ENCODE peak calls at places on chromosome 4, in six cellular contexts. One of them, this sample, is unnamed.

GRCh38 chr4:110475881-110476818 is at the start of gene ENPEP:
- DNase-seq in fibroblast of lung: peak
- DNase-seq in activated CD8-positive, alpha-beta T cell treated with anti-CD3 and anti-CD28 coated beads for 36 hours: no peak
- DNase-seq in lung: no peak
- DNase-seq in fibroblast of pulmonary artery: peak
- DNase-seq in HFF-Myc: no peak
- DNase-seq in this sample: no peak

GRCh38 chr4:1638272-1638598 is 45.9 kb downstream of the FAM53A start:
- DNase-seq in fibroblast of lung: no peak
- DNase-seq in activated CD8-positive, alpha-beta T cell treated with anti-CD3 and anti-CD28 coated beads for 36 hours: no peak
- DNase-seq in lung: no peak
- DNase-seq in fibroblast of pulmonary artery: no peak
- DNase-seq in HFF-Myc: no peak
- DNase-seq in this sample: no peak

GRCh38 chr4:20418865-20419451 is 167.3 kb downstream of the SLIT2 start:
- DNase-seq in fibroblast of lung: peak
- DNase-seq in activated CD8-positive, alpha-beta T cell treated with anti-CD3 and anti-CD28 coated beads for 36 hours: peak
- DNase-seq in lung: no peak
- DNase-seq in fibroblast of pulmonary artery: peak
- DNase-seq in HFF-Myc: peak
- DNase-seq in this sample: no peak

GRCh38 chr4:158410272-158410671 is 111.4 kb upstream of the RXFP1 start:
- DNase-seq in fibroblast of lung: no peak
- DNase-seq in activated CD8-positive, alpha-beta T cell treated with anti-CD3 and anti-CD28 coated beads for 36 hours: no peak
- DNase-seq in lung: no peak
- DNase-seq in fibroblast of pulmonary artery: peak
- DNase-seq in HFF-Myc: no peak
- DNase-seq in this sample: no peak

GRCh38 chr4:165208741-165209388 is 1.5 kb downstream of the KLHL2 start:
- DNase-seq in fibroblast of lung: peak
- DNase-seq in activated CD8-positive, alpha-beta T cell treated with anti-CD3 and anti-CD28 coated beads for 36 hours: peak
- DNase-seq in lung: no peak
- DNase-seq in fibroblast of pulmonary artery: no peak
- DNase-seq in HFF-Myc: no peak
- DNase-seq in this sample: no peak

GRCh38 chr4:86939123-86939522 is 4.3 kb downstream of the AFF1 start:
- DNase-seq in fibroblast of lung: no peak
- DNase-seq in activated CD8-positive, alpha-beta T cell treated with anti-CD3 and anti-CD28 coated beads for 36 hours: peak
- DNase-seq in lung: no peak
- DNase-seq in fibroblast of pulmonary artery: peak
- DNase-seq in HFF-Myc: no peak
- DNase-seq in this sample: no peak

GRCh38 chr4:139208404-139208945 is 31.5 kb upstream of the ELF2 start:
- DNase-seq in fibroblast of lung: peak
- DNase-seq in activated CD8-positive, alpha-beta T cell treated with anti-CD3 and anti-CD28 coated beads for 36 hours: no peak
- DNase-seq in lung: no peak
- DNase-seq in fibroblast of pulmonary artery: peak
- DNase-seq in HFF-Myc: peak
- DNase-seq in this sample: no peak

GRCh38 chr4:6926681-6927478 is 17.3 kb downstream of the TBC1D14 start:
- DNase-seq in fibroblast of lung: peak
- DNase-seq in activated CD8-positive, alpha-beta T cell treated with anti-CD3 and anti-CD28 coated beads for 36 hours: peak
- DNase-seq in lung: peak
- DNase-seq in fibroblast of pulmonary artery: peak
- DNase-seq in HFF-Myc: no peak
- DNase-seq in this sample: no peak

GRCh38 chr4:152970102-152970820 is 34.1 kb downstream of the FHDC1 start:
- DNase-seq in fibroblast of lung: peak
- DNase-seq in activated CD8-positive, alpha-beta T cell treated with anti-CD3 and anti-CD28 coated beads for 36 hours: no peak
- DNase-seq in lung: no peak
- DNase-seq in fibroblast of pulmonary artery: no peak
- DNase-seq in HFF-Myc: peak
- DNase-seq in this sample: no peak

GRCh38 chr4:149754526-149754925 is 61.1 kb downstream of the IQCM start:
- DNase-seq in fibroblast of lung: peak
- DNase-seq in activated CD8-positive, alpha-beta T cell treated with anti-CD3 and anti-CD28 coated beads for 36 hours: no peak
- DNase-seq in lung: no peak
- DNase-seq in fibroblast of pulmonary artery: peak
- DNase-seq in HFF-Myc: no peak
- DNase-seq in this sample: no peak

GRCh38 chr4:6404611-6405416 is 67.6 kb downstream of the PPP2R2C start:
- DNase-seq in fibroblast of lung: no peak
- DNase-seq in activated CD8-positive, alpha-beta T cell treated with anti-CD3 and anti-CD28 coated beads for 36 hours: no peak
- DNase-seq in lung: no peak
- DNase-seq in fibroblast of pulmonary artery: no peak
- DNase-seq in HFF-Myc: no peak
- DNase-seq in this sample: no peak

GRCh38 chr4:1366371-1367229 is 19.6 kb downstream of the UVSSA start:
- DNase-seq in fibroblast of lung: no peak
- DNase-seq in activated CD8-positive, alpha-beta T cell treated with anti-CD3 and anti-CD28 coated beads for 36 hours: no peak
- DNase-seq in lung: no peak
- DNase-seq in fibroblast of pulmonary artery: no peak
- DNase-seq in HFF-Myc: no peak
- DNase-seq in this sample: peak

GRCh38 chr4:156290811-156291210 is 337.1 kb upstream of the CTSO start:
- DNase-seq in fibroblast of lung: peak
- DNase-seq in activated CD8-positive, alpha-beta T cell treated with anti-CD3 and anti-CD28 coated beads for 36 hours: no peak
- DNase-seq in lung: no peak
- DNase-seq in fibroblast of pulmonary artery: no peak
- DNase-seq in HFF-Myc: no peak
- DNase-seq in this sample: no peak

GRCh38 chr4:38046735-38047487 is 86.7 kb downstream of the PTTG2 start:
- DNase-seq in fibroblast of lung: peak
- DNase-seq in activated CD8-positive, alpha-beta T cell treated with anti-CD3 and anti-CD28 coated beads for 36 hours: no peak
- DNase-seq in lung: no peak
- DNase-seq in fibroblast of pulmonary artery: no peak
- DNase-seq in HFF-Myc: no peak
- DNase-seq in this sample: no peak

GRCh38 chr4:113116414-113117345 is 67.2 kb downstream of the ANK2 start:
- DNase-seq in fibroblast of lung: peak
- DNase-seq in activated CD8-positive, alpha-beta T cell treated with anti-CD3 and anti-CD28 coated beads for 36 hours: no peak
- DNase-seq in lung: no peak
- DNase-seq in fibroblast of pulmonary artery: no peak
- DNase-seq in HFF-Myc: no peak
- DNase-seq in this sample: no peak

GRCh38 chr4:53986062-53986461 is 78.3 kb downstream of the CHIC2 start:
- DNase-seq in fibroblast of lung: no peak
- DNase-seq in activated CD8-positive, alpha-beta T cell treated with anti-CD3 and anti-CD28 coated beads for 36 hours: no peak
- DNase-seq in lung: no peak
- DNase-seq in fibroblast of pulmonary artery: no peak
- DNase-seq in HFF-Myc: no peak
- DNase-seq in this sample: no peak

GRCh38 chr4:144648042-144648441 is 2.1 kb downstream of the HHIP start:
- DNase-seq in fibroblast of lung: no peak
- DNase-seq in activated CD8-positive, alpha-beta T cell treated with anti-CD3 and anti-CD28 coated beads for 36 hours: no peak
- DNase-seq in lung: no peak
- DNase-seq in fibroblast of pulmonary artery: no peak
- DNase-seq in HFF-Myc: no peak
- DNase-seq in this sample: no peak

GRCh38 chr4:73012673-73013072 is 56.8 kb downstream of the COX18 start:
- DNase-seq in fibroblast of lung: no peak
- DNase-seq in activated CD8-positive, alpha-beta T cell treated with anti-CD3 and anti-CD28 coated beads for 36 hours: no peak
- DNase-seq in lung: no peak
- DNase-seq in fibroblast of pulmonary artery: no peak
- DNase-seq in HFF-Myc: no peak
- DNase-seq in this sample: no peak

GRCh38 chr4:174316546-174316945 is 32.8 kb downstream of the CEP44 start:
- DNase-seq in fibroblast of lung: peak
- DNase-seq in activated CD8-positive, alpha-beta T cell treated with anti-CD3 and anti-CD28 coated beads for 36 hours: no peak
- DNase-seq in lung: no peak
- DNase-seq in fibroblast of pulmonary artery: no peak
- DNase-seq in HFF-Myc: no peak
- DNase-seq in this sample: no peak

GRCh38 chr4:38529189-38530115 is 134.5 kb upstream of the KLF3 start:
- DNase-seq in fibroblast of lung: no peak
- DNase-seq in activated CD8-positive, alpha-beta T cell treated with anti-CD3 and anti-CD28 coated beads for 36 hours: peak
- DNase-seq in lung: peak
- DNase-seq in fibroblast of pulmonary artery: no peak
- DNase-seq in HFF-Myc: no peak
- DNase-seq in this sample: no peak

GRCh38 chr4:12411072-12411471 is 982.4 kb upstream of the HS3ST1 start:
- DNase-seq in fibroblast of lung: no peak
- DNase-seq in activated CD8-positive, alpha-beta T cell treated with anti-CD3 and anti-CD28 coated beads for 36 hours: no peak
- DNase-seq in lung: no peak
- DNase-seq in fibroblast of pulmonary artery: peak
- DNase-seq in HFF-Myc: no peak
- DNase-seq in this sample: no peak

GRCh38 chr4:12414181-12414812 is 985.6 kb upstream of the HS3ST1 start:
- DNase-seq in fibroblast of lung: no peak
- DNase-seq in activated CD8-positive, alpha-beta T cell treated with anti-CD3 and anti-CD28 coated beads for 36 hours: no peak
- DNase-seq in lung: no peak
- DNase-seq in fibroblast of pulmonary artery: no peak
- DNase-seq in HFF-Myc: no peak
- DNase-seq in this sample: peak

DNA sequence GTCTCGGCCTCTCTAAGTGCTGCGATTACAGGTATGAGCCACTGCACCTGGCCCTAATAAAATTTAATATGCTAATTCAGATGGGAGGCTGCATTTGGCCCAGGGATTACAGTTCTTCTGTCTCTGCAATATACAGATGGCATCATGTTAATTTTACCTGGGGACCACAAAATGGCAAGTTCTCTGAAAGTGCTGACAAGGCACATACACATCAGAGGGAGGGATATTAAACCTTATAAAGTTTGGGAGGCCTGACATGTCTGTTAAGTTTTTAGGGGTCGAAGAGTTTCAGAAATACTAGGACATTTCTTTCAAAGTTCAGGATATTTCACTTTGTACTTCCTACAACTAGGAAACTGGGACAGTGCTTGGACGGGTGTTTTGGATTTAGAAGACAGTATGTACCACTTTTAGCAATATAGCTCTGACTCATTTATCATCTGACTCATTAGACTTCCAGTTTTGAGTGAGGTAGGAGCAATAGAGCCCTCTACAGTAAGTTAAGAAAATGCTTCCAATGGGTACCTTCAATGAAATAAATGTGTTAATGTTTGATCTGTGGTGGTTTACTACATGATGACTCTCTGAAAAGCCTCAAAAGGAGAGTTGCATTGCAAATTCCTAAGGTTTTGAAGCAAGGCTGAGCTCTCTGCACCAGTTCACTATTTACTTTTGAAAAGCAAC is 981.0 kb upstream of the HS3ST1 start:
- DNase-seq in fibroblast of lung: peak
- DNase-seq in activated CD8-positive, alpha-beta T cell treated with anti-CD3 and anti-CD28 coated beads for 36 hours: no peak
- DNase-seq in lung: no peak
- DNase-seq in fibroblast of pulmonary artery: peak
- DNase-seq in HFF-Myc: no peak
- DNase-seq in this sample: no peak
- TF ChIP-seq CTCF in fibroblast of lung: no peak
- TF ChIP-seq CTCF in activated CD8-positive, alpha-beta T cell treated with anti-CD3 and anti-CD28 coated beads for 36 hours: no peak
- TF ChIP-seq CTCF in lung: no peak
- TF ChIP-seq CTCF in fibroblast of pulmonary artery: peak
- TF ChIP-seq CTCF in HFF-Myc: no peak
- TF ChIP-seq CTCF in this sample: no peak

GRCh38 chr4:119039779-119040178 is 95.9 kb upstream of the MYOZ2 start:
- DNase-seq in fibroblast of lung: no peak
- DNase-seq in activated CD8-positive, alpha-beta T cell treated with anti-CD3 and anti-CD28 coated beads for 36 hours: peak
- DNase-seq in lung: no peak
- DNase-seq in fibroblast of pulmonary artery: no peak
- DNase-seq in HFF-Myc: no peak
- DNase-seq in this sample: no peak

GRCh38 chr4:119038465-119038864 is 97.2 kb upstream of the MYOZ2 start:
- DNase-seq in fibroblast of lung: peak
- DNase-seq in activated CD8-positive, alpha-beta T cell treated with anti-CD3 and anti-CD28 coated beads for 36 hours: no peak
- DNase-seq in lung: no peak
- DNase-seq in fibroblast of pulmonary artery: no peak
- DNase-seq in HFF-Myc: no peak
- DNase-seq in this sample: no peak

GRCh38 chr4:119037709-119038463 is 97.7 kb upstream of the MYOZ2 start:
- DNase-seq in fibroblast of lung: no peak
- DNase-seq in activated CD8-positive, alpha-beta T cell treated with anti-CD3 and anti-CD28 coated beads for 36 hours: no peak
- DNase-seq in lung: no peak
- DNase-seq in fibroblast of pulmonary artery: no peak
- DNase-seq in HFF-Myc: no peak
- DNase-seq in this sample: no peak

GRCh38 chr4:119040261-119040660 is 95.4 kb upstream of the MYOZ2 start:
- DNase-seq in fibroblast of lung: peak
- DNase-seq in activated CD8-positive, alpha-beta T cell treated with anti-CD3 and anti-CD28 coated beads for 36 hours: no peak
- DNase-seq in lung: no peak
- DNase-seq in fibroblast of pulmonary artery: no peak
- DNase-seq in HFF-Myc: no peak
- DNase-seq in this sample: no peak

DNA sequence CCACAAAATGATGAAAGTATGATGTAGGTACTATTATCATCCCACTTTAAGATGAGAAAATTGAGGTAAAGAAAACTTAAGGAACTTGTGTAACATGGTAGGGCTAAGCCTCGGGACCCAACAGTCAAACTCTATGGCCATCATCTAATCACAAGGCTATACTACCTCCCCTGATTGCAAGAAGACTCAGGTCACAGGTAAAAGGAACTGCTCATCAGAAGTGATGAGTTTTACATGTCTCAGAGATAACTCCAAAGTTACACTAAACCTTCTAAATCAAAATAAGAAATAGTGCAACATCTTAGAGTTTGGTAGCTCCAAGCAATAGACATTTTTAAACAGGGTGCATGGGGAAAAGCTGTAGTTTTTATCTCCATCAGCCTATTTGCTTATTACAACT is 96.5 kb upstream of the MYOZ2 start:
- DNase-seq in fibroblast of lung: no peak
- DNase-seq in activated CD8-positive, alpha-beta T cell treated with anti-CD3 and anti-CD28 coated beads for 36 hours: no peak
- DNase-seq in lung: no peak
- DNase-seq in fibroblast of pulmonary artery: no peak
- DNase-seq in HFF-Myc: no peak
- DNase-seq in this sample: no peak
- TF ChIP-seq CTCF in fibroblast of lung: no peak
- TF ChIP-seq CTCF in activated CD8-positive, alpha-beta T cell treated with anti-CD3 and anti-CD28 coated beads for 36 hours: no peak
- TF ChIP-seq CTCF in lung: no peak
- TF ChIP-seq CTCF in fibroblast of pulmonary artery: no peak
- TF ChIP-seq CTCF in HFF-Myc: no peak
- TF ChIP-seq CTCF in this sample: no peak

GRCh38 chr4:91116861-91117260 is 989.7 kb downstream of the CCSER1 start:
- DNase-seq in fibroblast of lung: peak
- DNase-seq in activated CD8-positive, alpha-beta T cell treated with anti-CD3 and anti-CD28 coated beads for 36 hours: no peak
- DNase-seq in lung: no peak
- DNase-seq in fibroblast of pulmonary artery: peak
- DNase-seq in HFF-Myc: no peak
- DNase-seq in this sample: no peak
- TF ChIP-seq CTCF in fibroblast of lung: no peak
- TF ChIP-seq CTCF in activated CD8-positive, alpha-beta T cell treated with anti-CD3 and anti-CD28 coated beads for 36 hours: no peak
- TF ChIP-seq CTCF in lung: no peak
- TF ChIP-seq CTCF in fibroblast of pulmonary artery: peak
- TF ChIP-seq CTCF in HFF-Myc: no peak
- TF ChIP-seq CTCF in this sample: no peak

DNA sequence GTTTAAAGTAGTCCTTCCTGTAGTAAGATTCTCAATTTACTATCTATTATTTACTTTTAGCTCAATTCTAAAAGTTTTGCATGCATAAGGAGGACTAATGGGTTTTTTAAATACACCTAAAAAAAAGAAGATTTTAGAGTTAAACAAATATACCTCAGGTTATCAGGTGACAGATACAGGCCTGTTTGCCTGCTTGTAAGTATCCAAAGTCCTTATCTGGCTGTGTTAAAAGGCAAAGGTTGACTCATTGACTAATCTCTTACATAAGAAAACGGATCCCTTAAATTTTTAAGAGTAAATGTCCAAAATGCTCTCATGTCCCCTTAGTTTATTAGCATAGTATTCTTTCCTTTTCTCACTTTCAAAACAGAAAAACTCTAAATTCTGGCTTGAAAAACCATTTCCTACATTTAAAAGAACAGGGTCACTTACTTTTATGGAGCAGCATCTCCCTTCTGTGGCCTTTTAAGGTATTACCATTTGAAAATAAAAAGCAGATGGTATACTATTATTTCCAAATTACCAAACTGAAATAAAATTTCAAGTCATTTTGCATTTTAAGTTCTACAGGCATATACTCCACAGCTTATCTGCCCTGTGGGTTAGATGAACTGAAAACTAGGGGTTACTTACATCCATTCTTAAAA is 4.5 kb downstream of the CBR4 start:
- DNase-seq in fibroblast of lung: no peak
- DNase-seq in activated CD8-positive, alpha-beta T cell treated with anti-CD3 and anti-CD28 coated beads for 36 hours: no peak
- DNase-seq in lung: no peak
- DNase-seq in fibroblast of pulmonary artery: peak
- DNase-seq in HFF-Myc: no peak
- DNase-seq in this sample: no peak
- TF ChIP-seq CTCF in fibroblast of lung: no peak
- TF ChIP-seq CTCF in activated CD8-positive, alpha-beta T cell treated with anti-CD3 and anti-CD28 coated beads for 36 hours: peak
- TF ChIP-seq CTCF in lung: no peak
- TF ChIP-seq CTCF in fibroblast of pulmonary artery: peak
- TF ChIP-seq CTCF in HFF-Myc: peak
- TF ChIP-seq CTCF in this sample: no peak

This sample was measured in dorsolateral prefrontal cortex.